ENCODE peak calls at places on chromosomes 11 and 22, in five cellular contexts. N is NCI-H1417, O is kidney glomerular epithelial cell, J is psoas muscle, I is NCI-H1092 treated with DMSO at 0.1 percent for 48 hours. U is an unnamed sample.
A peak's percentile ranks its signal among the peaks of the same experiment; 100 is the strongest.

GRCh38 chr11:72038491-72038890 is 39.8 kb downstream of the IL18BP start:
- DNase-seq in O (no peak), I (peak; percentile 36), J (peak; percentile 83), N (peak; percentile 32), U (no peak)

GRCh38 chr11:25068451-25068850 is 571.6 kb downstream of the LUZP2 start:
- DNase-seq in O (no peak), J (no peak), I (no peak), N (no peak), U (no peak)

GRCh38 chr22:39967103-39967829 is 7.1 kb downstream of the TMA7B start:
- DNase-seq in J (no peak), O (peak; percentile 18), I (no peak), N (no peak), U (no peak)

GRCh38 chr11:117230981-117231636 is 764 bp downstream of the PCSK7 start:
- DNase-seq in J (no peak), N (no peak), O (no peak), I (no peak), U (no peak)

GRCh38 chr22:44755000-44755399 is 2.6 kb downstream of the ARHGAP8 start:
- DNase-seq in I (no peak), O (no peak), J (no peak), N (no peak), U (no peak)

GRCh38 chr11:6632116-6633073 is 13.2 kb upstream of the TPP1 start:
- DNase-seq in O (no peak), N (no peak), J (no peak), I (no peak), U (no peak)

GRCh38 chr11:16098827-16099226 is 257.5 kb downstream of the SOX6 start:
- DNase-seq in O (no peak), I (no peak), J (no peak), N (no peak), U (no peak)

GRCh38 chr22:32761251-32761903 is 40.1 kb upstream of the TIMP3 start:
- DNase-seq in N (no peak), O (no peak), I (no peak), J (no peak), U (no peak)

GRCh38 chr11:2991477-2992233 is 474 bp downstream of the NAP1L4 start:
- DNase-seq in O (peak; percentile 68), N (peak; percentile 81), J (no peak), I (no peak), U (peak; percentile 58)

GRCh38 chr22:43060213-43060612 is 29.0 kb downstream of the TTLL1 start:
- DNase-seq in O (no peak), N (peak; percentile 31), J (peak; percentile 58), I (no peak), U (peak; percentile 44)

GRCh38 chr11:124460459-124460858 is 15.0 kb upstream of the OR8B8 start:
- DNase-seq in J (no peak), O (no peak), I (no peak), N (no peak), U (no peak)

GRCh38 chr22:33757443-33758124 is 162.7 kb downstream of the LARGE1 start:
- DNase-seq in I (peak; percentile 82), O (no peak), N (peak; percentile 95), J (no peak), U (no peak)

GRCh38 chr22:23548501-23549197 is 31.4 kb downstream of the IGLL1 start:
- DNase-seq in O (no peak), N (no peak), J (no peak), I (no peak), U (no peak)

GRCh38 chr11:79291948-79292347 is 148.9 kb downstream of the TENM4 start:
- DNase-seq in N (no peak), J (no peak), O (no peak), I (no peak), U (no peak)

GRCh38 chr22:44357962-44358553 is 45.3 kb upstream of the SHISAL1 start:
- DNase-seq in J (peak; percentile 46), I (peak; percentile 29), O (peak; percentile 53), N (peak; percentile 55), U (no peak)

GRCh38 chr22:35219012-35219411 is 38.3 kb upstream of the HMGXB4 start:
- DNase-seq in J (no peak), O (peak; percentile 33), I (no peak), N (no peak), U (no peak)

GRCh38 chr11:3914807-3915206 is 59.3 kb downstream of the STIM1 start:
- DNase-seq in J (no peak), N (no peak), O (no peak), I (no peak), U (no peak)

GRCh38 chr11:14124345-14124744 is 161.8 kb downstream of the SPON1 start:
- DNase-seq in J (no peak), N (no peak), O (no peak), I (no peak), U (no peak)

GRCh38 chr11:66142370-66143263 is 72.5 kb downstream of the PACS1 start:
- DNase-seq in N (no peak), O (no peak), I (no peak), J (no peak), U (no peak)

GRCh38 chr11:129949976-129950318 is 52.7 kb downstream of the PRDM10 start:
- DNase-seq in O (no peak), J (no peak), N (no peak), I (no peak), U (no peak)

GRCh38 chr22:28983190-28983589 is 78.4 kb downstream of the C22orf31 start:
- DNase-seq in I (no peak), O (no peak), N (peak; percentile 7), J (no peak), U (no peak)

GRCh38 chr11:111633756-111634362 is 31.6 kb downstream of the SIK2 start:
- DNase-seq in O (no peak), N (peak; percentile 54), J (no peak), I (peak; percentile 12), U (no peak)

GRCh38 chr22:19799322-19800190 is 39.0 kb downstream of the TBX1 start:
- DNase-seq in N (no peak), I (no peak), O (no peak), J (peak; percentile 94), U (no peak)

GRCh38 chr11:68545796-68546195 is 85.2 kb downstream of the PPP6R3 start:
- DNase-seq in J (no peak), N (peak; percentile 25), I (no peak), O (no peak), U (no peak)

GRCh38 chr11:100740440-100740839 is 53.4 kb downstream of the ARHGAP42 start:
- DNase-seq in I (no peak), J (no peak), N (no peak), O (peak; percentile 8), U (no peak)

GRCh38 chr11:61820174-61820573 is 3.4 kb upstream of the FADS1 start:
- DNase-seq in I (no peak), N (no peak), O (peak; percentile 51), J (no peak), U (no peak)

GRCh38 chr11:70472240-70472639 is 73.9 kb downstream of the CTTN start:
- DNase-seq in J (no peak), O (no peak), I (no peak), N (no peak), U (no peak)

GRCh38 chr11:134037093-134037908 is 31.6 kb upstream of the JAM3 start:
- DNase-seq in J (peak; percentile 80), N (peak; percentile 86), I (peak; percentile 82), O (no peak), U (no peak)